ENCODE peak calls at places on chromosomes 11 and 22, in ten cellular contexts. M is stimulated activated effector memory CD8-positive, alpha-beta T cell treated with anti-CD3 and anti-CD28 coated beads, Interleukin-12 subunit alpha, Interleukin-12 subunit beta, amount 100 ng/mL, for 72 hours; N is stimulated activated CD4-positive, alpha-beta T cell treated with anti-CD3 and anti-CD28 coated beads, TNF-alpha, amount 100 ng/mL, for 24 hours; R is MG63; X is amniotic epithelial cell; T is astrocyte; L is frontal cortex; A is A549; U is cardiac fibroblast; Z is anterior cingulate cortex. S is an unnamed sample.
A peak's percentile ranks its signal among the peaks of the same experiment; 100 is the strongest.

GRCh38 chr11:118353084-118353710 is 6.2 kb upstream of the UBE4A start:
- DNase-seq in M (no peak), N (no peak), R (no peak), X (peak; percentile 7), T (no peak), L (no peak), A (no peak), U (peak; percentile 50), Z (no peak), S (peak; percentile 40)

GRCh38 chr11:44579172-44579804 is 13.8 kb downstream of the CD82 start:
- DNase-seq in M (no peak), N (no peak), R (no peak), X (no peak), T (no peak), L (no peak), A (no peak), U (no peak), Z (no peak), S (no peak)

GRCh38 chr11:132137981-132138313 is 767.5 kb downstream of the NTM start:
- DNase-seq in M (no peak), N (no peak), R (peak; percentile 49), X (no peak), T (no peak), L (no peak), A (no peak), U (no peak), Z (no peak), S (no peak)

GRCh38 chr11:87194985-87195820 is 157.5 kb downstream of the TMEM135 start:
- DNase-seq in M (no peak), N (no peak), R (no peak), X (no peak), T (no peak), L (no peak), A (no peak), U (no peak), Z (no peak), S (no peak)

GRCh38 chr11:61917357-61918109 is at the start of gene RAB3IL1:
- DNase-seq in M (no peak), N (no peak), R (peak; percentile 61), X (no peak), T (no peak), L (peak; percentile 96), A (peak; percentile 30), U (peak; percentile 26), Z (peak; percentile 29), S (no peak)

GRCh38 chr11:78277314-78277994 is 88.7 kb downstream of the USP35 start:
- DNase-seq in M (no peak), N (no peak), R (no peak), X (no peak), T (no peak), L (no peak), A (no peak), U (no peak), Z (no peak), S (no peak)

GRCh38 chr22:27801616-27802388 is at the start of gene MN1:
- DNase-seq in M (peak; percentile 6), N (peak; percentile 26), R (peak; percentile 14), X (peak; percentile 38), T (no peak), L (peak; percentile 88), A (peak; percentile 39), U (peak; percentile 68), Z (peak; percentile 42), S (peak; percentile 54)

GRCh38 chr11:117769530-117769929 is 27.5 kb downstream of the DSCAML1 start:
- DNase-seq in M (no peak), N (no peak), R (no peak), X (no peak), T (no peak), L (no peak), A (no peak), U (no peak), Z (no peak), S (no peak)

GRCh38 chr11:72525466-72525865 is 91.1 kb upstream of the CLPB start:
- DNase-seq in M (no peak), N (no peak), R (no peak), X (peak; percentile 62), T (no peak), L (no peak), A (no peak), U (no peak), Z (peak; percentile 33), S (no peak)

GRCh38 chr11:128709402-128709801 is 15.5 kb downstream of the FLI1 start:
- DNase-seq in M (no peak), N (no peak), R (peak; percentile 14), X (peak; percentile 95), T (peak; percentile 100), L (no peak), A (no peak), U (peak; percentile 99), Z (no peak), S (peak; percentile 97)

GRCh38 chr11:66842501-66842895 is 743 bp upstream of the RCE1 start:
- DNase-seq in M (no peak), N (no peak), R (no peak), X (no peak), T (no peak), L (peak; percentile 33), A (no peak), U (no peak), Z (no peak), S (no peak)

GRCh38 chr11:125170001-125170405 is 5.5 kb downstream of the PKNOX2 start:
- DNase-seq in M (no peak), N (no peak), R (peak; percentile 19), X (no peak), T (no peak), L (no peak), A (no peak), U (peak; percentile 65), Z (no peak), S (peak; percentile 69)

GRCh38 chr11:63369971-63370588 is 495 bp downstream of the SLC22A9 start:
- DNase-seq in M (no peak), N (no peak), R (no peak), X (no peak), T (no peak), L (no peak), A (no peak), U (no peak), Z (no peak), S (no peak)

GRCh38 chr11:2761131-2762030 is 61.6 kb upstream of the KCNQ1OT1 start:
- DNase-seq in M (no peak), N (no peak), R (no peak), X (no peak), T (no peak), L (no peak), A (no peak), U (no peak), Z (no peak), S (no peak)

GRCh38 chr11:62001450-62002178 is 34.2 kb upstream of the FTH1 start:
- DNase-seq in M (no peak), N (no peak), R (no peak), X (peak; percentile 67), T (no peak), L (no peak), A (peak; percentile 61), U (peak; percentile 36), Z (no peak), S (peak; percentile 78)

GRCh38 chr11:116099541-116099940 is 595.3 kb upstream of the CADM1 start:
- DNase-seq in M (no peak), N (no peak), R (no peak), X (no peak), T (no peak), L (no peak), A (no peak), U (no peak), Z (no peak), S (no peak)

GRCh38 chr22:26579331-26579886 is 10.5 kb downstream of the TPST2 start:
- DNase-seq in M (peak; percentile 38), N (peak; percentile 48), R (no peak), X (no peak), T (no peak), L (no peak), A (no peak), U (no peak), Z (no peak), S (no peak)

GRCh38 chr11:15988693-15989231 is 367.6 kb downstream of the SOX6 start:
- DNase-seq in M (no peak), N (no peak), R (no peak), X (peak; percentile 29), T (no peak), L (no peak), A (peak; percentile 31), U (peak; percentile 18), Z (no peak), S (peak; percentile 40)

GRCh38 chr11:60158666-60159065 is 24.2 kb downstream of the MS4A6A start:
- DNase-seq in M (no peak), N (no peak), R (no peak), X (no peak), T (no peak), L (no peak), A (no peak), U (no peak), Z (no peak), S (no peak)